ENCODE peak calls at places on chromosomes 4 and X, in four cellular contexts. H is stomach, J is A549, M is heart left ventricle. V is an unnamed sample.

GRCh38 chrX:77167993-77168392 is 279.2 kb upstream of the FGF16 start:
- DNase-seq in H (no peak), J (no peak), M (no peak), V (no peak)

GRCh38 chr4:126071346-126072333 is 756.9 kb downstream of the FAT4 start:
- DNase-seq in H (peak), J (no peak), M (no peak), V (no peak)

GRCh38 chrX:20263474-20263873 is 3.2 kb downstream of the RPS6KA3 start:
- DNase-seq in H (no peak), J (no peak), M (no peak), V (no peak)

GRCh38 chr4:139968831-139969230 is 185.2 kb downstream of the MAML3 start:
- DNase-seq in H (no peak), J (no peak), M (no peak), V (no peak)

GRCh38 chrX:17616936-17617335 is 120.4 kb upstream of the SCML1 start:
- DNase-seq in H (no peak), J (no peak), M (no peak), V (no peak)

GRCh38 chr4:71545168-71545567 is 206.3 kb downstream of the SLC4A4 start:
- DNase-seq in H (no peak), J (no peak), M (no peak), V (no peak)

GRCh38 chr4:102317459-102317858 is 27.8 kb downstream of the SLC39A8 start:
- DNase-seq in H (no peak), J (no peak), M (no peak), V (no peak)

GRCh38 chr4:141884070-141884469 is 247.7 kb downstream of the IL15 start:
- DNase-seq in H (no peak), J (no peak), M (no peak), V (no peak)

GRCh38 chr4:37836838-37837413 is 10.4 kb downstream of the PGM2 start:
- DNase-seq in H (no peak), J (no peak), M (no peak), V (no peak)

GRCh38 chr4:13535118-13535517 is 9.2 kb downstream of the NKX3-2 start:
- DNase-seq in H (no peak), J (no peak), M (no peak), V (no peak)

GRCh38 chrX:17537652-17538301 is 162.8 kb downstream of the NHS start:
- DNase-seq in H (peak), J (no peak), M (no peak), V (peak)

GRCh38 chr4:151679247-151679646 is 81.6 kb downstream of the GATB start:
- DNase-seq in H (no peak), J (no peak), M (no peak), V (no peak)

GRCh38 chr4:140252144-140252741 is 98.3 kb upstream of the MAML3 start:
- DNase-seq in H (peak), J (peak), M (no peak), V (no peak)

GRCh38 chrX:110941906-110942305 is 146.3 kb upstream of the CHRDL1 start:
- DNase-seq in H (no peak), J (no peak), M (no peak), V (peak)

GRCh38 chr4:152944678-152945320 is 8.7 kb downstream of the FHDC1 start:
- DNase-seq in H (no peak), J (no peak), M (no peak), V (no peak)

GRCh38 chrX:148376342-148376741 is 124.1 kb upstream of the AFF2 start:
- DNase-seq in H (no peak), J (no peak), M (no peak), V (no peak)

GRCh38 chr4:107853444-107854325 is 29.0 kb downstream of the SGMS2 start:
- DNase-seq in H (no peak), J (peak), M (no peak), V (no peak)

GRCh38 chrX:46913710-46914109 is 1.5 kb downstream of the JADE3 start:
- DNase-seq in H (peak), J (no peak), M (no peak), V (no peak)

DNA sequence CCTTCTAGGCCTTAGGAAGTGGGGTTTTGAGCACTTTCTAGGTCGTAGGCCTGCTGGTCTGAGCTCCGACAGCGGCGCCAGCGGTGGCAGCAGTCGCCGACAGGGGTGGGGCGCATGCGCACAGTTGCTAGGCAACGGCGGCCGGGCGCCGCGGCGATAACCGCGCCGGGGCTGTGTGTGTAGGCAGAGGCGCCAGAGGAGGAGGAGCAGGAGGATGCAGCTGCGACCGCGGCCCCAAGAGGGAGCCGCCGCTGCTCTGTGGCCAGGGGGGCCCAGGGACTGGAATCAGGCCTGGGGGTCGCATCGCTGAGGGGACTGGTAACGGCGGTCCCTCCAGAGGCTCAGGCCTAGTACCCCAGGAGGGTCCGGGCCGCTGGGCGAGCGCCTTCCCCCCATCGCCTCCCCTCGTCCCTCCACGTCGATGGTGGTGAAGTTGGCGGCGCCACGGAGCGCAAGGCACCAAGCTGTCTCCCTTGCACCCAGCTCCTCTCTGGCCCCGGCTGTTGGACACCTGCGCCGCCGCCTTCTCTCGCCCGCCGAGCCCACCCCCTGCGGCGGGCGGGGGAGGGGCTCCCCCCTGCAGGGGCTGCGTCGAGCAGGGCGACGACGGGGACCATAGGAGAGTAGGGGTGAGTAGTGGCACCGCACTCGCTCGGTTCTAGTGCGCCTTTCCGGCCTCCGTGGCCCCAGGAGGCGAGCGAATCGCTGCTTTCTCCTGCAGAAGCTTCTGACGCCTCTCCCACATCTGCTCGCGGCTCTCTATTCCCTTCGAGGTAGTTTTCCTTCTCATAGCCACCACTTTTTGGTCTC is 58.6 kb upstream of the ZC4H2 start:
- DNase-seq in H (peak), J (peak), M (peak), V (peak)
- TF ChIP-seq CTCF in H (peak), J (no peak), M (peak), V (no peak)

DNA sequence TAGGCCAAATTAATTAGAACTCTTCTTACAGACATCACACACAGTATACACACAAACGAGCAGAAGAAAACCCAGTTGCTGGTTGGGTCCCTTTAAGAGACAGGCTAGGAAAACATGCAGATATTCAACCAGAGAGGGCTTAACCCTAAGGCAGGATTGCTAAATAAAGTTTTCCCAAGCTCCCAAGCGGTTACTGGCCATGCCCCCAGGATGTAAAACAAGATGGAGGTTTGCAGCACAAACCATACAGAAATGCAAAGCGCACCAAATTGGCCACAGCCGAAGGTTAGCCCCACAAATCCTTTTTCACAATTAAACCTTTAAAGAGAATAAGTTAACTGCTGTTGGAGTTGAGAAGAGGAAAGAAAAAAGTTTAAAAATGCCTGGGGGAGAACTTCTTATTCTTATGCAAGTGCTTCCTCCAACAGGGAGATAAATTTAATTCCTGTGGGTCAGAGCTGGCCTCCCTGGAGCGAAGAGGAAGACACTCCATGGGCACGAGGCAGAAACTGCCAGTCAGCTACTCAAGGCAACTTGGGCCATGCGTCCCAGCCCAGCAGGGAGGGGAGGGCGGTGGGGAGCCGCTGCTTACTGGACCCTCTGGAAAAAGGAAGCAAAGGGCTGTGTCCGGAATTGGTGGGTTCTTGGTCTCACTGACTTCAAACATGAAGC is 167.6 kb upstream of the ARSJ start:
- DNase-seq in H (no peak), J (no peak), M (no peak), V (no peak)
- TF ChIP-seq POLR2A in H (no peak), J (no peak), M (no peak), V (no peak)

DNA sequence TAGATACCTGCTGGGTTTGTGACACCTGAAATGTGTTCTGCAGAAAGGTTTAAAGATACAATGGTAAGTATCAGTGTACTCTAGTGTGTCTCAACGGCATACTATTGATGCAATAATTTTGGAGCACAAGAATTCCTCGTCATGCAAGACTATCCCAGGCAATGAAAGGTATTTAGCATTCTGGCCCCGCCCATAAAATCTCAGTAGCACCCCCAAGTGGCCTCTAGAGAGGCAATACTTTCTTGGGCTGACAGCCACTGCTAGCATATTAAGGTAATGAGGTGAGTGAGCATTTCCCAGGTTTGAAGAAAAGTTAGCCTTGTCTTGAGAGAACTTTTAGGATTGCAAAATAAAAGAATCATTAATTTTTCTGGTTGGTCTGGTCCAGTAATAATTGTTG is 24.0 kb downstream of the TAB3 start:
- DNase-seq in H (no peak), J (no peak), M (no peak), V (no peak)
- TF ChIP-seq CTCF in H (no peak), J (peak), M (no peak), V (no peak)

GRCh38 chr4:118684873-118685811 is at the start of gene METTL14:
- DNase-seq in H (peak), J (peak), M (peak), V (peak)
- TF ChIP-seq POLR2A in H (no peak), J (no peak), M (peak), V (no peak)

GRCh38 chr4:183100298-183100599 is 1.2 kb downstream of the WWC2 start:
- DNase-seq in H (no peak), J (no peak), M (no peak), V (no peak)

GRCh38 chr4:183098080-183098722 is 856 bp upstream of the WWC2 start:
- DNase-seq in H (peak), J (peak), M (peak), V (peak)

GRCh38 chr4:183098723-183099536 is at the start of gene WWC2:
- DNase-seq in H (peak), J (peak), M (peak), V (peak)

GRCh38 chr4:183100827-183101226 is 1.8 kb downstream of the WWC2 start:
- DNase-seq in H (no peak), J (no peak), M (no peak), V (no peak)

DNA sequence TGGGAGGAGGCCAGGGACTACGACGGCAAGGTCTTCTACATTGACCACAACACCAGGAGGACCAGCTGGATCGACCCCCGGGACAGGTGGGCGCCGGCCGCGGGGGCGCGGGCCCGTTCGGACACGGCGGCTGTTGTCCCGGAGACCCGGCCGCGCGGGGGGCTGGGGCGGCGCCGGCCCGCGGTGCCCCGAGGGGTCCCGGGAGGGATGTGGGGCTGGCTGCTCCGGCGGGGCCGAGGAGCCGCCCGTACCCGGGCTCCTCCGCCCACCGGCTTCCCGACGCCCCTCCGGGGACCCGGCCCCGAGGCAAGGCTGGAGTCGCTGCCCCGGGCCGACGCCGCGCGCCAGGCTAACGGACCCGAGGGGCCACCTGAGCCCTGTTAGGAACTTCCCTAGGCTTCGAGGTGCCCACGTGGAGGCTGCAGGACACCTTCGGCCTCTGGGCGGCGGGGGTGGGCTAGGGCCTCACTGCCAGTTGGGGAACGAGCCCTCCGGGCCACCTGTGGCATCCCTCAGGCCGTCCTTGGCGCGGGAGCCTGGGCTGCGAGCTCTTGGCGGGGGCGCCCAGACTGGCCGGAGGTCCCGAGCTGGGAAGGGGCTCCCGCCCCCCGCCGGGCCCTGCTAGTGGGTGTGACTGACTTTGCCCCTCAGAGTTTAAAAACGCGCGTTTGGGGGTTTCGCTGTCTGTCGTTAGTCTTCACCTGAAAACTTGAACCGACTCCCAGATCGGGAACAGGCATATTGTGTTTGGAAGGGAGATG is 660 bp downstream of the WWC2 start:
- DNase-seq in H (peak), J (peak), M (peak), V (peak)
- TF ChIP-seq CTCF in H (no peak), J (no peak), M (peak), V (no peak)

GRCh38 chr4:80266267-80266901 is at the start of gene FGF5:
- DNase-seq in H (no peak), J (no peak), M (peak), V (no peak)
- TF ChIP-seq POLR2A in H (no peak), J (no peak), M (no peak), V (no peak)

DNA sequence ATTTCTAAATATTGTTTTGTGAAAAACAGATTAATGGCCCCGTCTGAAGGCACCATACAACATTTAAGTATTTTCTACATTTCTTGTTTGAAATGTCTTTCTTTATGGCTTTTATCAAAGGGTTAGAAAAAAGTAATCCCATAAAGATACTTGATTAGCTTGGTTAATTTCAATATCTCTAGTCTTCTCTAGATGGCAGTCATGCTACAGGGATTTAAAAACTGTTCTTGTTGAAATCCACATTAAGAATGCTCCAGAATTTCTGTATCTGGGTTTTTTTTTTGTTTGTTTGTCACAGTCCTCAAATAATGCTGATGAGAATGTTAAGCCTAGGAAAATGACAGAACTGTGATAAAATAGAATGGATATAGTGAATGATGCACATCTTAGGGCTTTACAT is 109.0 kb upstream of the AADAT start:
- DNase-seq in H (no peak), J (no peak), M (no peak), V (no peak)
- TF ChIP-seq CTCF in H (no peak), J (no peak), M (no peak), V (no peak)

GRCh38 chr4:38867478-38868054 is at the start of gene FAM114A1:
- DNase-seq in H (peak), J (peak), M (peak), V (peak)
- TF ChIP-seq POLR2A in H (no peak), J (peak), M (no peak), V (no peak)

DNA sequence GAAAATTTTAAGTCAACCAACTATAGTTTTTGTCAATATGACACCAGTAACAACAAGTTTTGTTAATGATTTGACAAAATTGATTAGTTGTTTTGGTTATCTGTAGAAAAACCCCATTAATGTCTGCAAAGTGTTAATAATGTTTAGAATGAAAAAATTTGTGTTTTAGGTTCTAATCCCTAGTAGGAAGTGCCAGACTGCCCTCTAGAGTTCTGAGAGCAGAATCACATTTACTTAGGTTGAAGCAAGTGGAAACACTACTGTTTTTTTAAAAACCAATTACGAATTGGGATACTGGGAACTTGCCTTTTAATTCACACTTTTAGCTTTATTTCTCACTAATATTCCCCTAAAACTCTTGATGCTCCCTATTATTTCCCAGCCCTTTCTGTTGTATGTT is 101.1 kb upstream of the CYLC1 start:
- DNase-seq in H (no peak), J (no peak), M (no peak), V (no peak)
- TF ChIP-seq CTCF in H (no peak), J (peak), M (no peak), V (no peak)